ENCODE peak calls at places on chromosomes 2 and 18, in seven cellular contexts. X is HTR-8/SVneo; C is activated T-cell treated with anti-CD3 and anti-CD28 coated beads, Interleukin-2, amount 50 U/mL, for 72 hours; A is head of caudate nucleus; Z is iPS-NIHi11; V is astrocyte of the spinal cord; J is heart right ventricle. W is an unnamed sample.

GRCh38 chr2:219628235-219628985 is 980 bp downstream of the SLC4A3 start:
- DNase-seq in Z (no peak), X (no peak), V (no peak), C (no peak), A (no peak), J (no peak), W (no peak)

GRCh38 chr2:222142027-222142426 is 156.8 kb downstream of the PAX3 start:
- DNase-seq in Z (peak; percentile 34), A (no peak), C (no peak), V (peak; percentile 74), J (no peak), X (peak; percentile 8), W (no peak)

GRCh38 chr2:64405476-64406406 is 48.2 kb upstream of the LGALSL start:
- DNase-seq in X (no peak), Z (no peak), J (peak; percentile 38), C (no peak), V (peak; percentile 34), A (no peak), W (no peak)

GRCh38 chr2:219406861-219407230 is 11.3 kb upstream of the DES start:
- DNase-seq in X (no peak), V (peak; percentile 84), C (no peak), A (no peak), Z (no peak), J (peak; percentile 55), W (no peak)

GRCh38 chr2:186582698-186583097 is 7.2 kb upstream of the ITGAV start:
- DNase-seq in Z (no peak), C (no peak), A (no peak), J (no peak), X (no peak), V (no peak), W (no peak)

GRCh38 chr2:19947184-19947940 is 42.5 kb downstream of the WDR35 start:
- DNase-seq in X (no peak), Z (no peak), J (no peak), C (no peak), V (no peak), A (no peak), W (no peak)

GRCh38 chr2:50720695-50721314 is 311.1 kb downstream of the NRXN1 start:
- DNase-seq in Z (peak; percentile 42), J (no peak), V (no peak), C (no peak), X (no peak), A (no peak), W (no peak)

GRCh38 chr2:141021109-141021508 is 1109.7 kb downstream of the LRP1B start:
- DNase-seq in C (no peak), Z (no peak), V (peak; percentile 86), J (no peak), A (no peak), X (peak; percentile 4), W (no peak)

GRCh38 chr2:15941970-15942710 is 1.8 kb downstream of the MYCN start:
- DNase-seq in V (no peak), J (peak; percentile 36), C (no peak), A (peak; percentile 53), X (no peak), Z (no peak), W (no peak)

GRCh38 chr2:128726221-128726620 is 407.6 kb upstream of the HS6ST1 start:
- DNase-seq in X (no peak), Z (no peak), J (no peak), A (no peak), V (no peak), C (no peak), W (no peak)

GRCh38 chr2:229346801-229347540 is 75.9 kb upstream of the PID1 start:
- DNase-seq in X (no peak), Z (no peak), J (no peak), V (no peak), A (no peak), C (no peak), W (no peak)

GRCh38 chr2:95264626-95265025 is 9.6 kb upstream of the PROM2 start:
- DNase-seq in J (no peak), V (no peak), Z (no peak), C (no peak), X (no peak), A (peak; percentile 82), W (no peak)

GRCh38 chr2:208407667-208408066 is 1.1 kb downstream of the PTH2R start:
- DNase-seq in J (no peak), C (peak; percentile 27), V (peak; percentile 16), Z (peak; percentile 39), X (no peak), A (peak; percentile 51), W (no peak)

GRCh38 chr2:190837991-190838390 is 42.6 kb upstream of the GLS start:
- DNase-seq in J (no peak), X (no peak), Z (no peak), V (peak; percentile 52), C (no peak), A (no peak), W (no peak)

GRCh38 chr2:75518638-75519465 is 41.9 kb downstream of the EVA1A start:
- DNase-seq in Z (no peak), A (no peak), X (no peak), J (no peak), V (no peak), C (no peak), W (no peak)

GRCh38 chr2:231671617-231672350 is 36.5 kb upstream of the PTMA start:
- DNase-seq in V (no peak), A (no peak), J (no peak), X (no peak), Z (peak; percentile 1), C (no peak), W (no peak)

GRCh38 chr2:43228782-43229659 is 2.6 kb upstream of the ZFP36L2 start:
- DNase-seq in A (no peak), X (no peak), V (peak; percentile 43), J (no peak), Z (no peak), C (no peak), W (no peak)

GRCh38 chr2:43224571-43225092 is 1.8 kb downstream of the ZFP36L2 start:
- DNase-seq in C (peak; percentile 66), X (no peak), J (peak; percentile 43), A (no peak), V (no peak), Z (no peak), W (no peak)

GRCh38 chr2:28765316-28765715 is 13.7 kb downstream of the PPP1CB start:
- DNase-seq in Z (no peak), C (no peak), J (no peak), A (peak; percentile 52), V (no peak), X (peak; percentile 37), W (no peak)

GRCh38 chr18:79685281-79685680 is 5.7 kb downstream of the CTDP1 start:
- DNase-seq in X (no peak), A (no peak), Z (no peak), V (no peak), J (no peak), C (peak; percentile 40), W (no peak)

GRCh38 chr2:170208967-170209366 is 31.0 kb downstream of the MYO3B start:
- DNase-seq in A (no peak), C (no peak), Z (no peak), V (no peak), J (no peak), X (no peak), W (no peak)

GRCh38 chr2:391658-392170 is 103.8 kb upstream of the ALKAL2 start:
- DNase-seq in J (no peak), X (no peak), Z (no peak), V (no peak), C (no peak), A (peak; percentile 56), W (no peak)

GRCh38 chr2:85950743-85951142 is 62.0 kb upstream of the ST3GAL5 start:
- DNase-seq in V (no peak), J (no peak), X (no peak), Z (no peak), A (no peak), C (no peak), W (no peak)

GRCh38 chr18:68797901-68798300 is at the start of gene CCDC102B:
- DNase-seq in C (no peak), X (no peak), Z (no peak), A (no peak), V (peak; percentile 91), J (no peak), W (no peak)

GRCh38 chr2:189364607-189365006 is 76.7 kb upstream of the WDR75 start:
- DNase-seq in Z (no peak), V (no peak), J (no peak), C (no peak), A (no peak), X (no peak), W (no peak)

GRCh38 chr2:32947484-32948143 is 861 bp downstream of the LTBP1 start:
- DNase-seq in A (peak; percentile 8), C (peak; percentile 50), V (peak; percentile 57), Z (peak; percentile 79), J (peak; percentile 47), X (peak; percentile 22), W (no peak)

GRCh38 chr18:77065221-77065981 is 67.2 kb downstream of the MBP start:
- DNase-seq in J (peak; percentile 38), A (no peak), V (peak; percentile 94), X (peak; percentile 28), Z (no peak), C (peak; percentile 75), W (no peak)

GRCh38 chr18:75209129-75209951 is at the start of gene PTGR3:
- DNase-seq in J (peak; percentile 87), V (peak; percentile 87), A (peak; percentile 82), C (peak; percentile 86), X (peak; percentile 60), Z (peak; percentile 78), W (no peak)

GRCh38 chr2:3097804-3098203 is 279.8 kb downstream of the EIPR1 start:
- DNase-seq in A (no peak), J (no peak), Z (no peak), C (no peak), V (no peak), X (no peak), W (no peak)

GRCh38 chr2:240143801-240144648 is 3.6 kb upstream of the OTOS start:
- DNase-seq in J (peak; percentile 74), C (peak; percentile 86), V (peak; percentile 32), A (peak; percentile 86), Z (peak; percentile 94), X (peak; percentile 82), W (peak; percentile 43)

GRCh38 chr2:102437122-102437521 is 14.2 kb downstream of the IL18RAP start:
- DNase-seq in X (no peak), Z (no peak), A (no peak), J (no peak), V (no peak), C (no peak), W (no peak)

GRCh38 chr2:8806885-8807701 is 30.3 kb downstream of the KIDINS220 start:
- DNase-seq in A (no peak), J (no peak), Z (no peak), X (no peak), V (no peak), C (no peak), W (no peak)

GRCh38 chr2:100964222-100964621 is 37.9 kb upstream of the RPL31 start:
- DNase-seq in V (no peak), J (no peak), X (no peak), Z (no peak), A (no peak), C (no peak), W (no peak)

GRCh38 chr18:72768681-72769229 is 99.0 kb downstream of the NETO1 start:
- DNase-seq in V (no peak), X (no peak), C (no peak), A (no peak), Z (no peak), J (no peak), W (no peak)